ENCODE peak calls at places on chromosomes 2 and 18, in four cellular contexts. B is K562, A is HepG2, Y is SK-N-SH. P is an unnamed sample.

GRCh38 chr2:120778244-120778643 is 42.6 kb downstream of the GLI2 start:
- DNase-seq in A (no peak), Y (no peak), B (no peak), P (no peak)

GRCh38 chr2:230582851-230583283 is 129.8 kb upstream of the CAB39 start:
- DNase-seq in A (no peak), Y (no peak), B (no peak), P (no peak)

GRCh38 chr2:238108423-238109201 is 8.5 kb downstream of the ESPNL start:
- DNase-seq in Y (peak; percentile 51), A (no peak), B (peak; percentile 33), P (no peak)

GRCh38 chr2:207148025-207148424 is 17.7 kb downstream of the KLF7 start:
- DNase-seq in A (no peak), Y (no peak), B (no peak), P (no peak)

GRCh38 chr2:237700583-237701032 is 73.2 kb downstream of the LRRFIP1 start:
- DNase-seq in Y (peak; percentile 44), B (no peak), A (no peak), P (no peak)

GRCh38 chr2:64753384-64753783 is 99.7 kb upstream of the SERTAD2 start:
- DNase-seq in Y (no peak), B (no peak), A (no peak), P (no peak)

GRCh38 chr2:79591281-79591680 is 78.4 kb downstream of the CTNNA2 start:
- DNase-seq in Y (no peak), B (no peak), A (no peak), P (no peak)

GRCh38 chr2:182224669-182225068 is 202.2 kb downstream of the PDE1A start:
- DNase-seq in A (no peak), B (no peak), Y (no peak), P (no peak)

GRCh38 chr2:55017880-55018279 is 32.4 kb downstream of the RTN4 start:
- DNase-seq in A (no peak), B (no peak), Y (no peak), P (no peak)

GRCh38 chr2:224584768-224585204 is 377 bp downstream of the CUL3 start:
- DNase-seq in B (peak; percentile 29), Y (peak; percentile 82), A (peak; percentile 35), P (no peak)

GRCh38 chr2:164890533-164890932 is 48.9 kb upstream of the COBLL1 start:
- DNase-seq in A (no peak), B (no peak), Y (peak; percentile 53), P (no peak)

GRCh38 chr18:61892683-61893303 is at the start of gene RNF152:
- DNase-seq in A (no peak), Y (peak; percentile 75), B (no peak), P (no peak)

GRCh38 chr2:71811157-71811556 is 336.5 kb downstream of the CYP26B1 start:
- DNase-seq in Y (no peak), B (no peak), A (no peak), P (no peak)

GRCh38 chr2:189179607-189179979 is at the start of gene COL5A2:
- DNase-seq in B (no peak), A (no peak), Y (no peak), P (no peak)

GRCh38 chr18:75363446-75364225 is 63.9 kb downstream of the SMIM21 start:
- DNase-seq in Y (no peak), B (no peak), A (no peak), P (no peak)

GRCh38 chr2:32119161-32119560 is 46.5 kb upstream of the SLC30A6 start:
- DNase-seq in A (no peak), B (no peak), Y (no peak), P (no peak)

GRCh38 chr2:204538179-204539009 is 6.9 kb upstream of the PARD3B start:
- DNase-seq in Y (peak; percentile 50), B (no peak), A (no peak), P (no peak)

GRCh38 chr2:1078326-1078885 is 127.8 kb downstream of the SNTG2 start:
- DNase-seq in B (no peak), Y (no peak), A (no peak), P (no peak)

GRCh38 chr2:195636890-195637289 is 20.1 kb upstream of the SLC39A10 start:
- DNase-seq in Y (no peak), B (peak; percentile 11), A (no peak), P (no peak)

GRCh38 chr2:122077114-122077513 is 321.7 kb downstream of the TSN start:
- DNase-seq in A (no peak), B (no peak), Y (no peak), P (no peak)

GRCh38 chr2:205776139-205776538 is 93.8 kb downstream of the NRP2 start:
- DNase-seq in B (peak; percentile 71), A (peak; percentile 62), Y (peak; percentile 61), P (peak; percentile 55)

GRCh38 chr2:166106431-166107015 is 21.3 kb downstream of the SCN1A start:
- DNase-seq in A (peak; percentile 19), B (no peak), Y (peak; percentile 48), P (no peak)

GRCh38 chr2:134261398-134262131 is 7.7 kb downstream of the MGAT5 start:
- DNase-seq in B (no peak), A (no peak), Y (no peak), P (no peak)

GRCh38 chr18:8858888-8859511 is 153.6 kb downstream of the MTCL1 start:
- DNase-seq in B (no peak), Y (no peak), A (no peak), P (no peak)

GRCh38 chr18:69830189-69830588 is 117.5 kb downstream of the CD226 start:
- DNase-seq in Y (no peak), B (no peak), A (no peak), P (no peak)

GRCh38 chr2:111111101-111111755 is 9.5 kb upstream of the BCL2L11 start:
- DNase-seq in A (no peak), Y (no peak), B (no peak), P (no peak)

GRCh38 chr2:385061-385460 is 97.2 kb upstream of the ALKAL2 start:
- DNase-seq in A (no peak), B (no peak), Y (no peak), P (no peak)

GRCh38 chr18:69758458-69758857 is 189.2 kb downstream of the CD226 start:
- DNase-seq in B (no peak), A (no peak), Y (no peak), P (no peak)

DNA sequence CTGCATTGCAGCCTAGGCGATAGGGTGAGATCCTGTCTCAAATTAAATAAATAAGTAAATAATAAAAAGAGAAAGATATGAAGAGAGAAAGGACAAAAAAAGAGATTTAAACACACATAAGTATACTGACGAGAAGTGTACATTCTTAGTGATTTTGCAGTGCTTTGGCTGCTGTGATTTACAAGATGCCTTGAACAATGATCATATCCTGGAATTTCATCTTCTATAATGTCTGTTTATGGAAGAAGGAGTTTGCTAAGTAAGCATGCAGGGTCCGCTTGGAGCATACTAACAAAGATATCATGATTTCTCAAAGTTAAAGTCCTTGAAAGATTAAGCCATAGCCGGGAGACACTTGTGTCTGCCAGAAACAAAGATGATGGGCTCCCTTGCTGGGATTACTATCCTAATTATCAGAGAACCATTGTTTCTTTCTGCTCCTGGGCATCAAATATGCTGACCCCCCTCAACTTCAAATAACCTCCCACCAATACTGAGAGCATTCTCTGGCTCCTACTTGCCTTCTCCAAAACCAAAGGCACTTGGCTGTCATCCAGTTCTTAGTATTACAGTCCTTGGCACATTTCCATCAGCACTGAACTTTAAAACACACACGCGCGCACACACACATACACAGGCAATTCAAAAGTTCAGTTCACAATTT is 47.5 kb upstream of the STAM2 start:
- DNase-seq in A (peak; percentile 59), B (no peak), Y (peak; percentile 23), P (no peak)
- TF ChIP-seq ELF1 in A (no peak), B (no peak), Y (no peak), P (no peak)

GRCh38 chr2:109269956-109270757 is 141.2 kb downstream of the SH3RF3 start:
- DNase-seq in A (no peak), B (no peak), Y (no peak), P (no peak)
- H3K4me1 ChIP-seq in A (peaks cover 21% of the 10 kb centered on the region), B (no peaks in the 10 kb centered on the region), Y (no peaks in the 10 kb centered on the region), P (no peaks in the 10 kb centered on the region)

GRCh38 chr2:38597115-38597514 is 5.6 kb downstream of the HNRNPLL start:
- DNase-seq in B (no peak), Y (no peak), A (no peak), P (no peak)

GRCh38 chr2:38600242-38600891 is 2.4 kb downstream of the HNRNPLL start:
- DNase-seq in B (no peak), A (peak; percentile 52), Y (peak; percentile 49), P (no peak)

GRCh38 chr2:38598991-38599295 is 3.8 kb downstream of the HNRNPLL start:
- DNase-seq in A (peak; percentile 39), Y (no peak), B (no peak), P (no peak)

GRCh38 chr2:38599706-38600105 is 3.0 kb downstream of the HNRNPLL start:
- DNase-seq in A (peak; percentile 97), Y (no peak), B (no peak), P (no peak)

GRCh38 chr2:38598200-38598990 is 4.3 kb downstream of the HNRNPLL start:
- DNase-seq in B (no peak), A (no peak), Y (no peak), P (no peak)
- H3K27ac ChIP-seq in B (peak overlapping the region; percentile 57), A (peak overlapping the region; percentile 92), Y (no peak overlapping the region), P (no peak overlapping the region)

GRCh38 chr2:232874677-232875223 is 4.7 kb downstream of the SNORC start:
- DNase-seq in B (no peak), Y (peak; percentile 13), A (no peak), P (no peak)

GRCh38 chr2:232875256-232876070 is 5.4 kb downstream of the SNORC start:
- DNase-seq in A (no peak), Y (peak; percentile 68), B (no peak), P (no peak)

GRCh38 chr2:232873292-232873908 is 3.3 kb downstream of the SNORC start:
- DNase-seq in B (no peak), A (no peak), Y (peak; percentile 30), P (no peak)

GRCh38 chr2:232872826-232873225 is 2.8 kb downstream of the SNORC start:
- DNase-seq in B (no peak), A (no peak), Y (peak; percentile 19), P (no peak)

DNA sequence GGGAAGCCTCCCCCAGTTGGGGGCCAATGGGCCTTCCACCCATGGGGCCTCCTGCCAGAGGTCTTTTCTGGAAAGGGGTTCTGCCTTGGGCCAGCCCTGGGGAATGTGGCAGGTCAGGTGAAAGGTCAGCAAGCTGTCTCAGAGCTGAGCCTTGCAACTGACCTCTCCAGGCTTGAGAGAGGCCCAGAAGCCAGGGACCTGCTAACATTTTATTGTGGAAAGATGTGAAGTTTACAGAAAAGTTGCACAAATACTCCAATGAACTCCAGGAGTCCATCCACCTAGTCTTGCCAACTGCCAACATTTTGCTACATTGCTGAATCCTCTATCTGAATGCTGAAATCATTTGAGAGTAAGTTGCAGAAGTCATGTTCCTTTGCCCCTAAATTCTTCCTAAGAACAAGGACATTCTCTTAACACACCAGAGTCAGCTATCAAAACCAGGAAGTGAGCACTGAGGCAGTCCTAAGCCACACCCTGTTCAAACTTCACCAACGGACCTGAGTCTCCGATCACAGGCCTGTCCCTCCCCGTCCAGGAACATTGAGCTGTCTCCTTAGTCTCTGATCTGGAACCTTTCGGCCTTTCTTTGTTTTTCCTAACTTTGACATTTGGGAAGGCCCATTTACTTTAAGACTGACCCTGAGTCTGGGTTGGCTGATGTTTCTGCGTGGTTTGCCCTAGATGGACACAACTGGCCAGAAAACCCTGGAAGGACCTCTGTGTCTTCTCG is 4.0 kb downstream of the SNORC start:
- DNase-seq in B (no peak), Y (no peak), A (peak; percentile 77), P (no peak)
- TF ChIP-seq ELF1 in B (no peak), Y (no peak), A (peak; percentile 89), P (no peak)

P was measured in HCT116.